ENCODE peak calls at places on chromosomes 4 and X, in ten cellular contexts. N, T, O, P, G, Z, U, K, X and D are unnamed samples.

GRCh38 chr4:53592686-53593641 is 1.7 kb upstream of the LNX1 start:
- DNase-seq in N (peak), P (no peak), Z (peak), U (peak), G (peak), O (no peak), X (no peak), T (peak), K (no peak), D (peak)

GRCh38 chr4:112517067-112517588 is 1.1 kb upstream of the NEUROG2 start:
- DNase-seq in G (no peak), P (peak), T (no peak), U (no peak), Z (no peak), K (no peak), X (no peak), O (no peak), N (no peak), D (peak)

GRCh38 chr4:75623036-75623435 is 7.3 kb downstream of the CDKL2 start:
- DNase-seq in P (no peak), K (no peak), T (no peak), X (no peak), U (no peak), Z (no peak), O (no peak), G (no peak), N (no peak), D (no peak)

GRCh38 chrX:19678941-19679340 is 163.6 kb upstream of the MAP3K15 start:
- DNase-seq in U (no peak), N (no peak), T (no peak), O (no peak), G (no peak), X (no peak), P (no peak), K (no peak), Z (no peak), D (no peak)

GRCh38 chr4:122765702-122766352 is 33.3 kb downstream of the BBS12 start:
- DNase-seq in K (no peak), O (peak), T (no peak), P (no peak), Z (no peak), U (peak), N (no peak), X (peak), G (no peak), D (no peak)

GRCh38 chr4:165537028-165537648 is 158.3 kb downstream of the CPE start:
- DNase-seq in Z (no peak), P (peak), K (peak), T (no peak), G (no peak), X (peak), O (no peak), U (peak), N (peak), D (no peak)

GRCh38 chrX:150038356-150038755 is 100.1 kb upstream of the EOLA2 start:
- DNase-seq in T (no peak), G (no peak), Z (no peak), K (no peak), X (peak), O (no peak), P (no peak), N (no peak), U (no peak), D (no peak)

GRCh38 chr4:169270810-169271691 is at the start of gene SH3RF1:
- DNase-seq in K (no peak), O (peak), U (peak), Z (peak), T (peak), P (peak), G (peak), X (peak), N (peak), D (peak)

GRCh38 chr4:132097046-132097445 is 1052.0 kb upstream of the PCDH10 start:
- DNase-seq in P (no peak), G (no peak), O (no peak), Z (no peak), K (no peak), X (no peak), U (no peak), T (no peak), N (no peak), D (no peak)

GRCh38 chr4:7206385-7206784 is 14.0 kb downstream of the SORCS2 start:
- DNase-seq in T (no peak), U (no peak), N (no peak), K (peak), G (no peak), X (peak), Z (no peak), O (peak), P (no peak), D (no peak)

GRCh38 chr4:151807220-151807619 is 46.4 kb upstream of the GATB start:
- DNase-seq in N (no peak), P (no peak), T (no peak), G (no peak), U (no peak), O (no peak), Z (no peak), K (no peak), X (peak), D (no peak)

GRCh38 chrX:253451-254297 is 27.5 kb upstream of the PLCXD1 start:
- DNase-seq in P (no peak), O (no peak), U (no peak), K (no peak), Z (no peak), N (no peak), T (no peak), X (no peak), G (no peak), D (no peak)

GRCh38 chrX:106481341-106481740 is 130.4 kb upstream of the RADX start:
- DNase-seq in T (peak), N (peak), Z (peak), K (no peak), U (peak), P (no peak), X (peak), G (no peak), O (no peak), D (no peak)

GRCh38 chrX:80792205-80792604 is 17.5 kb downstream of the BRWD3 start:
- DNase-seq in K (no peak), O (no peak), X (no peak), N (no peak), G (no peak), T (no peak), Z (no peak), U (no peak), P (no peak), D (no peak)

GRCh38 chr4:155666701-155667537 is at the start of gene GUCY1A1:
- DNase-seq in T (peak), Z (no peak), X (peak), K (no peak), P (peak), N (no peak), G (peak), O (no peak), U (peak), D (peak)

GRCh38 chrX:140664939-140665338 is 44.6 kb upstream of the LINC00632 start:
- DNase-seq in N (peak), K (no peak), X (peak), Z (no peak), U (no peak), O (no peak), G (no peak), P (peak), T (no peak), D (no peak)

GRCh38 chr4:159142254-159142653 is 39.4 kb downstream of the RAPGEF2 start:
- DNase-seq in G (no peak), P (no peak), N (no peak), K (no peak), Z (no peak), U (no peak), O (no peak), T (no peak), X (peak), D (no peak)

GRCh38 chr4:121164291-121164690 is at the start of gene TNIP3:
- DNase-seq in N (no peak), U (no peak), T (no peak), G (no peak), K (no peak), X (peak), O (no peak), Z (no peak), P (no peak), D (no peak)

GRCh38 chr4:164357957-164358356 is 396.0 kb upstream of the SMIM31 start:
- DNase-seq in O (no peak), P (no peak), T (no peak), U (no peak), K (no peak), N (no peak), G (no peak), X (no peak), Z (no peak), D (no peak)

GRCh38 chrX:17082831-17083230 is 136.4 kb downstream of the REPS2 start:
- DNase-seq in O (no peak), G (no peak), K (no peak), U (no peak), N (peak), P (no peak), X (peak), Z (no peak), T (no peak), D (no peak)

GRCh38 chr4:151182455-151182854 is 83.0 kb downstream of the RPS3A start:
- DNase-seq in Z (no peak), X (no peak), K (no peak), O (no peak), N (no peak), T (no peak), P (no peak), U (no peak), G (no peak), D (no peak)

DNA sequence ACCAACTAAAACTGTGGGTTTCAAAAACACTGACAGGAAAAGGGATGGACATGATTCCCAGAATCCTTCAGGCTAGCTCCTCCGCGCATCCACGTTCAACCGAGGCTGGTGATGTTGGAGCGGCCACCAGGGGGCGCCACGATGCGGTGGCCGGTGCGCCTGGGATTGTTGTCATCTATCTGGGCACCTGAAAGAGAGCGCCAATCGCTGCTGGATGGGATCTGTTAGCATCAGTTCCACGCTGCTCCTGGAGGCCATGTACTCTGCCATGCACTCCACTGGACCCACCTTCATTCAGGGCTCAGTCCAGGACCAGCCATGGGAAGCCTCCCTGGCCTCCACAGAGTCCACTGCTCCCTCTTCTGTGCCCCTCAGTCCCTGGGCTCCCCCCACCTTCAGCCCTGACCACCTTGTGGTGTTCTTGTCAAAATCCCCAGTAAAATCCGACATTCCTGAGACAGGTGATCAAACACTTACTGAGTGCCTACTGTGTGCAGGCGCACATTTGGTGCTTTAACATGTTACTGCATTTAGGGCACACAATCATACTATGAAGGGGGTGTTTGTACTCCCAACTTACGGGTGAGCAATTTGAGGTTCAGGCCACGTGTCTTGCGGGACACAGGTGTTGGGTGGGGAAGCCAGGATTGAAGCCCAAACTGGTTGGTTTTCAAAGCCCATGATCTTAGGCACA is 71.1 kb downstream of the CRMP1 start:
- DNase-seq in P (no peak), Z (no peak), N (peak), G (no peak), X (no peak), T (no peak), O (no peak), K (no peak), U (no peak), D (peak)
- TF ChIP-seq CTCF in P (peak), Z (no peak), N (peak), G (no peak), X (peak), T (peak), O (peak), K (peak), U (no peak), D (peak)

DNA sequence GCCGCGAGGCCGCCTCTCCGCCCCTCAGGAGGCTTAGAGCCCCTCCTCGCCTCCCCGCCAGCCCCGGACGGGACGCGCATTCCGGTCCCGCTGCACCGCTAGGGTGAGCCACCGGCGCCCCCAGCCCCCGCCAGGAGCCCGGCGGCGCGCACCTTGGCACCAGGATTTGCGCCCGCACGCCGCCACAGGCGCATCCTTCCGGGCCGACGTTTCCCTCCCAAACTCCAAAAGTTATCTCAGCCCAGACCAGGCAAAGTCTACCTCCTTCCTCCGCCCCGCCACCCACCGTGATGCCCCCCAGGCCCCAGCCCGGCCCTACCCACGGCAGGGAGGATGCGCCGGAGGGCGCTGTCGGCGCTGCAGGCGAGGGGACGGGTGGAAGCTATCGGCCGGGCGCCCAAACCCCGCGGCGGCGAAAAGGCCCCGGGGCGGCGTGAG is 538 bp downstream of the SCML2 start:
- DNase-seq in K (no peak), Z (no peak), N (peak), X (peak), O (no peak), U (peak), G (no peak), P (no peak), T (peak), D (peak)
- TF ChIP-seq CTCF in K (peak), Z (no peak), N (peak), X (no peak), O (no peak), U (no peak), G (no peak), P (no peak), T (peak), D (no peak)

DNA sequence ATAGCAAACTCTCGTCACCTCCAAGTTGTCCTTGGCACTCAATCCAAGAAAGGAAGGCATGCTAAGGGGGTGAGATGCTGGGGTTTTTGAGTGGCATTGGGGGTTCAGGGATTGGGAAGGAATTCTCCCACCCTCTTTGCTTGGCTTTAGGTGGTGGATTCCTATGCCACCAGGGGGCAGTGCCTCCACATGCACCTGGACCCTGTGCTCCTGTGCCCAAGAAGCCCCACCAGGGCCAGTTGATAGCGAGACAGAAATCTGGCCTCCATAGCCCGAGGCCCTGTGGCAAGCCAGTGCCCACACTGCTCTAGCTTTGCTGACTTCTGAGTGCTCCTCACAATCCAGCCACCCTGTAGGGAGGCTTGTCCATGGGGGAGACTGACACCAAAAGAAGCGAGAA is 2.0 kb upstream of the FATE1 start:
- DNase-seq in T (no peak), X (no peak), K (no peak), U (peak), O (no peak), G (no peak), P (peak), Z (no peak), N (peak), D (peak)
- TF ChIP-seq CTCF in T (peak), X (peak), K (peak), U (peak), O (no peak), G (no peak), P (peak), Z (no peak), N (peak), D (peak)

GRCh38 chr4:133320576-133321170 is 171.6 kb downstream of the PCDH10 start:
- DNase-seq in O (no peak), T (no peak), X (no peak), N (peak), G (no peak), Z (no peak), U (peak), P (peak), K (no peak), D (no peak)
- TF ChIP-seq CTCF in O (peak), T (peak), X (peak), N (peak), G (no peak), Z (no peak), U (peak), P (peak), K (peak), D (peak)

DNA sequence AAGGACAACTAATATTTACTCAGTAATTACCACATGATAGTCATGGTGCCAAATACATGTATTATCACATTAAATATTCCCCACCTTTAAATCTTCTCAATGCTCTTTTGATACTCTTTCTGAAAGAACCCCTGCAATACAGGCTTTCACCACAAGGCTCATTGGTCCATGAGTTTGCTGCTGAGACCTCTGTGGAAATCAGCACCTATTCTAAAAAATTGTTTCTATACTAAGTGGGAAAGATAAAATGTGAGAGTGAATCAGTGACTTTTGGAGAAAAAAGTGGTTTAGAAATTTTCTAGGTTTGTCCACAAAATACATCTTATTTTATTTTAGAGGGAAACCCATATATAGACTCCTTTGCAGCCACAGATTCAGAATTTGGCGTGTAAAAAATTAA is 257.3 kb downstream of the ZIC3 start:
- DNase-seq in O (no peak), U (no peak), P (no peak), K (no peak), Z (no peak), G (no peak), T (no peak), X (no peak), N (no peak), D (no peak)
- TF ChIP-seq CTCF in O (no peak), U (no peak), P (no peak), K (no peak), Z (no peak), G (no peak), T (peak), X (no peak), N (no peak), D (peak)

GRCh38 chrX:135477576-135477975 is 42.9 kb upstream of the INTS6L start:
- DNase-seq in O (peak), P (peak), N (peak), U (peak), G (peak), K (peak), X (peak), Z (no peak), T (peak), D (peak)
- TF ChIP-seq CTCF in O (no peak), P (peak), N (peak), U (no peak), G (no peak), K (peak), X (no peak), Z (no peak), T (peak), D (no peak)

GRCh38 chr4:31045724-31046318 is 325.7 kb downstream of the PCDH7 start:
- DNase-seq in G (no peak), Z (no peak), U (peak), N (no peak), P (no peak), K (no peak), X (no peak), O (no peak), T (no peak), D (no peak)
- TF ChIP-seq CTCF in G (no peak), Z (no peak), U (no peak), N (peak), P (peak), K (no peak), X (no peak), O (no peak), T (peak), D (peak)

GRCh38 chr4:69025191-69025998 is 70.9 kb upstream of the UGT2B7 start:
- DNase-seq in U (peak), N (no peak), Z (no peak), X (no peak), P (no peak), O (no peak), T (peak), K (no peak), G (no peak), D (peak)
- TF ChIP-seq CTCF in U (peak), N (peak), Z (no peak), X (no peak), P (peak), O (no peak), T (peak), K (no peak), G (no peak), D (peak)

GRCh38 chrX:41258281-41258680 is 75.7 kb upstream of the DDX3X start:
- DNase-seq in G (no peak), P (no peak), X (no peak), O (no peak), N (no peak), Z (no peak), K (no peak), U (no peak), T (no peak), D (no peak)
- TF ChIP-seq CTCF in G (no peak), P (no peak), X (no peak), O (no peak), N (no peak), Z (no peak), K (no peak), U (no peak), T (no peak), D (no peak)